ENCODE peak calls at places on chromosome 9, in ten cellular contexts. A is tibial nerve; D is choroid plexus epithelial cell; R is CD8-positive, alpha-beta T cell; Y is Calu3; Z is H54; B is activated naive CD4-positive, alpha-beta T cell treated with anti-CD3 and anti-CD28 coated beads for 36 hours; J is mammary epithelial cell; E is activated T-cell treated with anti-CD3 and anti-CD28 coated beads, Interleukin-2, amount 50 U/mL, for 24 hours; X is activated CD8-positive, alpha-beta memory T cell treated with anti-CD3 and anti-CD28 coated beads, Interleukin-2, amount 10 ng/mL, durations not matched to agents 7 days and 5 days. O is an unnamed sample.

GRCh38 chr9:98410185-98410697 is 154.8 kb upstream of the TBC1D2 start:
- DNase-seq in A (no peak), D (peak), R (no peak), Y (peak), Z (peak), B (no peak), J (no peak), E (no peak), X (no peak), O (no peak)

GRCh38 chr9:104094534-104095020 is 468 bp downstream of the SMC2 start:
- DNase-seq in A (no peak), D (peak), R (no peak), Y (no peak), Z (no peak), B (no peak), J (no peak), E (no peak), X (no peak), O (no peak)

GRCh38 chr9:113148377-113148715 is 2.5 kb upstream of the SLC31A2 start:
- DNase-seq in A (no peak), D (no peak), R (no peak), Y (no peak), Z (no peak), B (no peak), J (no peak), E (no peak), X (no peak), O (no peak)

GRCh38 chr9:7578951-7579743 is 220.4 kb downstream of the DMAC1 start:
- DNase-seq in A (no peak), D (no peak), R (no peak), Y (no peak), Z (no peak), B (no peak), J (no peak), E (no peak), X (no peak), O (no peak)

GRCh38 chr9:87684627-87685204 is 41.2 kb upstream of the CTSL start:
- DNase-seq in A (no peak), D (peak), R (no peak), Y (peak), Z (peak), B (peak), J (peak), E (no peak), X (no peak), O (no peak)

GRCh38 chr9:89871871-89872331 is 267.1 kb downstream of the GADD45G start:
- DNase-seq in A (no peak), D (no peak), R (no peak), Y (no peak), Z (no peak), B (no peak), J (no peak), E (no peak), X (peak), O (no peak)

GRCh38 chr9:96338299-96338698 is 36.3 kb upstream of the HSD17B3 start:
- DNase-seq in A (no peak), D (no peak), R (no peak), Y (no peak), Z (no peak), B (no peak), J (no peak), E (no peak), X (no peak), O (no peak)

GRCh38 chr9:133452562-133452961 is 7.2 kb upstream of the CACFD1 start:
- DNase-seq in A (no peak), D (no peak), R (no peak), Y (no peak), Z (no peak), B (no peak), J (no peak), E (no peak), X (no peak), O (no peak)

GRCh38 chr9:119164716-119165115 is 204.5 kb downstream of the BRINP1 start:
- DNase-seq in A (no peak), D (no peak), R (no peak), Y (no peak), Z (no peak), B (no peak), J (peak), E (no peak), X (no peak), O (no peak)

GRCh38 chr9:75064307-75065025 is 23.5 kb downstream of the NMRK1 start:
- DNase-seq in A (no peak), D (peak), R (no peak), Y (no peak), Z (no peak), B (no peak), J (peak), E (no peak), X (no peak), O (no peak)

GRCh38 chr9:121830441-121831140 is 179.2 kb downstream of the DAB2IP start:
- DNase-seq in A (no peak), D (no peak), R (no peak), Y (no peak), Z (no peak), B (no peak), J (no peak), E (no peak), X (no peak), O (no peak)